ENCODE peak calls at places on chromosome 1, in nine cellular contexts. Q is adrenal gland; R is cardiac muscle cell; F is CD4-positive, alpha-beta T cell; Z is WTC11; P is mucosa of descending colon; S is mesothelial cell of epicardium; C is heart left ventricle; G is cardiac fibroblast. O is an unnamed sample.

GRCh38 chr1:3787745-3788605 is 8.3 kb downstream of the LRRC47 start:
- DNase-seq in Q (no peak), R (no peak), F (no peak), Z (no peak), P (no peak), S (no peak), C (no peak), G (no peak), O (no peak)

GRCh38 chr1:3759800-3760199 is 7.5 kb downstream of the CCDC27 start:
- DNase-seq in Q (no peak), R (no peak), F (no peak), Z (no peak), P (no peak), S (no peak), C (no peak), G (no peak), O (no peak)

GRCh38 chr1:200628223-200628868 is 7.8 kb upstream of the KIF14 start:
- DNase-seq in Q (no peak), R (no peak), F (no peak), Z (no peak), P (peak; percentile 26), S (no peak), C (no peak), G (no peak), O (no peak)

GRCh38 chr1:204591473-204592090 is 75.4 kb downstream of the MDM4 start:
- DNase-seq in Q (no peak), R (peak; percentile 25), F (no peak), Z (no peak), P (no peak), S (no peak), C (no peak), G (peak; percentile 72), O (no peak)

GRCh38 chr1:6488602-6489382 is 2.7 kb downstream of the PLEKHG5 start:
- DNase-seq in Q (no peak), R (no peak), F (no peak), Z (no peak), P (peak; percentile 80), S (no peak), C (peak; percentile 43), G (no peak), O (no peak)

GRCh38 chr1:3431266-3431665 is 23.2 kb upstream of the ARHGEF16 start:
- DNase-seq in Q (no peak), R (no peak), F (no peak), Z (peak; percentile 55), P (no peak), S (no peak), C (peak; percentile 14), G (no peak), O (no peak)

GRCh38 chr1:109979489-109980091 is 5.0 kb upstream of the AHCYL1 start:
- DNase-seq in Q (peak; percentile 44), R (peak; percentile 70), F (no peak), Z (no peak), P (no peak), S (no peak), C (no peak), G (peak; percentile 74), O (no peak)

GRCh38 chr1:225318706-225319575 is 108.9 kb downstream of the LBR start:
- DNase-seq in Q (no peak), R (peak; percentile 65), F (no peak), Z (no peak), P (peak; percentile 72), S (no peak), C (no peak), G (peak; percentile 65), O (no peak)

GRCh38 chr1:174225499-174226204 is 66.3 kb downstream of the RABGAP1L start:
- DNase-seq in Q (no peak), R (no peak), F (no peak), Z (no peak), P (no peak), S (no peak), C (no peak), G (no peak), O (no peak)

GRCh38 chr1:1783320-1783719 is 5.0 kb upstream of the NADK start:
- DNase-seq in Q (no peak), R (no peak), F (no peak), Z (no peak), P (peak; percentile 42), S (no peak), C (no peak), G (no peak), O (no peak)

GRCh38 chr1:119181236-119181635 is 40.8 kb upstream of the WARS2 start:
- DNase-seq in Q (no peak), R (no peak), F (no peak), Z (no peak), P (no peak), S (no peak), C (no peak), G (no peak), O (no peak)

DNA sequence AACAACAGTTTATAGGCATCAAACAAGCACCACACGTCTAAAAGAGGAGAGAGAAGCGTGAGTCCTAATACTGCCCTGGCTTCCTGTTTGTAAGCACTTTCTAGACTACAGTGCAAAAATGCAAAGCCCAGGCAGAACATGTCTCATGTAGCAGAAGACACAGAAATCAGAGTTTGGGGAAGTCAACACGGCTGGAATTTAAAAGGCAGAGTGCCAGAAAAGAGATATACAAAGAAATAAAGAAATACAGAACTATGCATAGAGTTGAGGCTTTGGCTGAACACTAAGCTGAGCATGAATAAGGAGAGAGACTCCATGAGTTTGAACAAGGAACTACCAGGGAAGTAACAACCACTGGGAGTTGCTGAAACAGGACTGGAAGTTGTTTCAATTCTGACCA is 566.6 kb upstream of the NR5A2 start:
- DNase-seq in Q (no peak), R (peak; percentile 39), F (no peak), Z (no peak), P (no peak), S (no peak), C (no peak), G (peak; percentile 41), O (no peak)
- TF ChIP-seq CTCF in Q (no peak), R (peak; percentile 29), F (no peak), Z (no peak), P (no peak), S (no peak), C (no peak), G (peak; percentile 37), O (no peak)

DNA sequence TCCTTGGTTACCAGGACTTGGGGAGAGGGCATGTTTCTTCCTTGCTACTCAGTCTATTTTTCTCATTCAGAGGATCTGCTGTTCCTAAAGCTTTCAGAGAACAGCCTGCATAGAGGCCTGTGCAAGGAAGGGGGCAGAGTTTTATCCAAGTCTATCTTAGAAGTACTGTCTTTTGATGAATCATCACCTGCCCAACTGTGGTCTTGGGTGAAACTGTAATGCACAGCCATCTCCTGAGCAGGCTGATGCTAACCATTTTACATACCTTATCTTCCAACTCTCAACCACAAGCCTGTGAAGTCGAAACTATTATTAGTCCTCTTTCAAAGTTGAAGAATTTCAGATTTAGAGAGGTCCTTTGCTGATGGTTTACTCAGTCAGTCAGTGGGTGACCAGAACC is 368.0 kb downstream of the HHAT start:
- DNase-seq in Q (no peak), R (no peak), F (no peak), Z (no peak), P (no peak), S (no peak), C (no peak), G (no peak), O (no peak)
- TF ChIP-seq CTCF in Q (no peak), R (no peak), F (no peak), Z (no peak), P (no peak), S (no peak), C (no peak), G (no peak), O (no peak)

GRCh38 chr1:228867951-228868730 is 132.9 kb downstream of the RHOU start:
- DNase-seq in Q (no peak), R (no peak), F (no peak), Z (no peak), P (peak; percentile 31), S (no peak), C (no peak), G (no peak), O (no peak)

GRCh38 chr1:228870041-228870713 is 134.9 kb downstream of the RHOU start:
- DNase-seq in Q (no peak), R (no peak), F (no peak), Z (no peak), P (no peak), S (no peak), C (no peak), G (no peak), O (no peak)

GRCh38 chr1:228869312-228869824 is 134.1 kb downstream of the RHOU start:
- DNase-seq in Q (no peak), R (no peak), F (no peak), Z (no peak), P (no peak), S (no peak), C (no peak), G (no peak), O (no peak)

GRCh38 chr1:228867093-228867950 is 132.0 kb downstream of the RHOU start:
- DNase-seq in Q (no peak), R (peak; percentile 60), F (no peak), Z (no peak), P (no peak), S (no peak), C (no peak), G (no peak), O (no peak)

GRCh38 chr1:228868731-228869024 is 133.4 kb downstream of the RHOU start:
- DNase-seq in Q (no peak), R (no peak), F (no peak), Z (no peak), P (no peak), S (no peak), C (no peak), G (no peak), O (no peak)
- TF ChIP-seq CTCF in Q (no peak), R (no peak), F (no peak), Z (no peak), P (no peak), S (no peak), C (no peak), G (no peak), O (no peak)

GRCh38 chr1:245124241-245124640 is 30.5 kb upstream of the KIF26B start:
- DNase-seq in Q (no peak), R (no peak), F (no peak), Z (no peak), P (no peak), S (no peak), C (no peak), G (no peak), O (no peak)

GRCh38 chr1:245124644-245125043 is 30.1 kb upstream of the KIF26B start:
- DNase-seq in Q (no peak), R (no peak), F (no peak), Z (no peak), P (no peak), S (no peak), C (no peak), G (no peak), O (no peak)

GRCh38 chr1:245118066-245118465 is 36.7 kb upstream of the KIF26B start:
- DNase-seq in Q (no peak), R (no peak), F (no peak), Z (no peak), P (no peak), S (no peak), C (no peak), G (no peak), O (no peak)

GRCh38 chr1:245118806-245119205 is 36.0 kb upstream of the KIF26B start:
- DNase-seq in Q (no peak), R (no peak), F (no peak), Z (no peak), P (no peak), S (no peak), C (no peak), G (no peak), O (no peak)

DNA sequence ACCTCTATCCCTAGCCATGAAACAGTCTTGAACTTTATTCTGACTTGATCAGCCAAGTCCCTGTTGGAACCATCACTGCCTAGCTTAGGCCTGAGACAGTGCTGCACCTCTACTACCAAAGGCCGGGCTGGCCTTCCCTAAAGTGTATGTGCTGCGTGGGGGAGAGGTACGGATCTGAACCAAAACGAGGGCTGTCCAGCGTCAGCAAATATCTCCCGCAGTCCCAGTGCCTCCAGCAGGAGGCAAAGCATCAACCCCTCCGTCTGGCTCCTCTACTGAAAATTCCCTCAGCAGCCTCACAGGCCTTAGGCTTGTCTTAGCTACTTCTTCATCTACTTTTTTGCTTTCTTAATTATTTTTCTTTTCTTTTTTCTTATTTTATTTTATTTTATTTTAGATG is 33.3 kb upstream of the KIF26B start:
- DNase-seq in Q (no peak), R (no peak), F (no peak), Z (no peak), P (no peak), S (no peak), C (no peak), G (no peak), O (no peak)
- TF ChIP-seq CTCF in Q (no peak), R (no peak), F (no peak), Z (no peak), P (no peak), S (no peak), C (no peak), G (no peak), O (no peak)